ENCODE peak calls at places on chromosomes 2 and 18, in four cellular contexts. One of them, this sample, is unnamed.

GRCh38 chr2:162925595-162925994 is 87.0 kb upstream of the KCNH7 start:
- DNase-seq in heart left ventricle: no peak
- DNase-seq in gastrocnemius medialis: no peak
- DNase-seq in HepG2: no peak
- DNase-seq in this sample: no peak

GRCh38 chr2:83069724-83070123 is 1389.4 kb downstream of the SUCLG1 start:
- DNase-seq in heart left ventricle: no peak
- DNase-seq in gastrocnemius medialis: no peak
- DNase-seq in HepG2: no peak
- DNase-seq in this sample: no peak

GRCh38 chr2:160380613-160381012 is 113.0 kb downstream of the RBMS1 start:
- DNase-seq in heart left ventricle: peak
- DNase-seq in gastrocnemius medialis: no peak
- DNase-seq in HepG2: no peak
- DNase-seq in this sample: no peak

GRCh38 chr2:68386362-68386761 is 21.3 kb downstream of the PLEK start:
- DNase-seq in heart left ventricle: no peak
- DNase-seq in gastrocnemius medialis: no peak
- DNase-seq in HepG2: no peak
- DNase-seq in this sample: no peak

GRCh38 chr18:31741096-31741735 is 19.5 kb downstream of the SLC25A52 start:
- DNase-seq in heart left ventricle: no peak
- DNase-seq in gastrocnemius medialis: no peak
- DNase-seq in HepG2: peak
- DNase-seq in this sample: no peak

GRCh38 chr2:105494683-105495425 is 96.0 kb upstream of the FHL2 start:
- DNase-seq in heart left ventricle: peak
- DNase-seq in gastrocnemius medialis: no peak
- DNase-seq in HepG2: no peak
- DNase-seq in this sample: no peak

GRCh38 chr18:2893676-2894075 is 46.9 kb downstream of the EMILIN2 start:
- DNase-seq in heart left ventricle: no peak
- DNase-seq in gastrocnemius medialis: no peak
- DNase-seq in HepG2: no peak
- DNase-seq in this sample: no peak

GRCh38 chr18:61765097-61765496 is 127.7 kb downstream of the RNF152 start:
- DNase-seq in heart left ventricle: no peak
- DNase-seq in gastrocnemius medialis: no peak
- DNase-seq in HepG2: no peak
- DNase-seq in this sample: no peak

DNA sequence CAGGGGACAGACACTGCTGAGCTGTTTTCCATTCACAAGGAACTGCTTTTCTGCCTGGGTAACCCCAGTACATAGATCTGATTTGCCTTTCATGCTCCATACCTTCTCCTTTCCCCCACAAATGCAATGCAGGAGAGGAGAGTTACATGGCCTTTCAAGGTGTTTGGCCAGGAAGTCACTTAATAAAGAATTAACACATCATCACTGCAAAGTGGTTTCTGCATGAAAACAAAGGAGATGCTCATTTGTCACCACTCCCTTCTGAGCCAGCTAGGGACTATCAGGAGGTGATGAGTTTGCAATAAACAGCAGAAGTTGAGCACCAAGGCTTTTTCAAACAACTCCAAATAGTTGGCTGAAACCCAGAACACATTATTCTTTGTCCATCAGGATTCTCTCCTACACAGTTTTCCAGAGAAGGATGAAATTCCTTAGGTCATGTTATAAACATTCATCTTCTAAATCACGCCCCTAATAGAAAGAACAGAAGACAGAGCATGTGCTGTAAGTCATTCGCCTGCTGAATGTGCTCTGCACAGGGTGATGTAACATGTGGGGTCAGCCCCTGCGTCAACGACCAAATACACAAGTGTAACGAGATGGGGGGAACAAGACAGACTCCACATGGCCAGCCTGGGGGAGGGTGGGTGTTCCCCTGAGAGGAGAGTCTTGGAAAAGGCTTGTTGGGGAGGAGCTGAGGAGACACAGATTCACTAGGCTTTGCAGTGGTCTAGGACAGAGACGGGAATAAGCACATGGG is 87.3 kb upstream of the RMDN2 start:
- DNase-seq in heart left ventricle: peak
- DNase-seq in gastrocnemius medialis: no peak
- DNase-seq in HepG2: no peak
- DNase-seq in this sample: no peak
- H3K27ac ChIP-seq in heart left ventricle: no peak
- H3K27ac ChIP-seq in gastrocnemius medialis: no peak
- H3K27ac ChIP-seq in HepG2: no peak
- H3K27ac ChIP-seq in this sample: no peak

GRCh38 chr2:9136997-9137819 is 69.4 kb upstream of the ASAP2 start:
- DNase-seq in heart left ventricle: no peak
- DNase-seq in gastrocnemius medialis: no peak
- DNase-seq in HepG2: peak
- DNase-seq in this sample: no peak
- H3K4me3 ChIP-seq in heart left ventricle: no peak
- H3K4me3 ChIP-seq in gastrocnemius medialis: no peak
- H3K4me3 ChIP-seq in HepG2: no peak
- H3K4me3 ChIP-seq in this sample: no peak

GRCh38 chr2:241112046-241112445 is 10.0 kb upstream of the MTERF4 start:
- DNase-seq in heart left ventricle: no peak
- DNase-seq in gastrocnemius medialis: no peak
- DNase-seq in HepG2: no peak
- DNase-seq in this sample: no peak

GRCh38 chr2:241111443-241111810 is 9.3 kb upstream of the MTERF4 start:
- DNase-seq in heart left ventricle: no peak
- DNase-seq in gastrocnemius medialis: no peak
- DNase-seq in HepG2: no peak
- DNase-seq in this sample: no peak

GRCh38 chr2:241110607-241111442 is 8.7 kb upstream of the MTERF4 start:
- DNase-seq in heart left ventricle: no peak
- DNase-seq in gastrocnemius medialis: no peak
- DNase-seq in HepG2: no peak
- DNase-seq in this sample: no peak

GRCh38 chr2:241114836-241115235 is 12.7 kb upstream of the MTERF4 start:
- DNase-seq in heart left ventricle: no peak
- DNase-seq in gastrocnemius medialis: no peak
- DNase-seq in HepG2: no peak
- DNase-seq in this sample: no peak

DNA sequence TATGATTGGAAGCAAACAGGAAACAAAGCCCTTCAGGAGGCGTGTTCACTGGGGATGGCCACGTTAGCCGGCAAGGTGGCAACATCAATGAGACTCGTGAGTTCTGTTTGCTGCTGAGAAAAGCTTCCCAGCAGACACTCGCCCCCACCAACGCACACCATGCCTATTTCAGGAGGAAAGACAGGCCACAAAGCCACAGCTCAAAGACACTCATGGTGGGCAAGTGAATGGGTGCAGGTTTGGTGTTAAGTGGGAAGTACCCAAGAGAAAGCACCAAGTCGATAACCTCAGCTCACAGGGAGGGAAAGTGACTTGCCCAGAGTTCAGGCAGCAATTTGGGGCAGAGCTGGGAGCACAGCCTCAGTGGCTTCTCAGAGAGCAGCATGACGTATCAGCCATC is 10.5 kb upstream of the MTERF4 start:
- DNase-seq in heart left ventricle: no peak
- DNase-seq in gastrocnemius medialis: no peak
- DNase-seq in HepG2: no peak
- DNase-seq in this sample: no peak
- TF ChIP-seq POLR2A in heart left ventricle: no peak
- TF ChIP-seq POLR2A in gastrocnemius medialis: no peak
- TF ChIP-seq POLR2A in HepG2: no peak
- TF ChIP-seq POLR2A in this sample: no peak

DNA sequence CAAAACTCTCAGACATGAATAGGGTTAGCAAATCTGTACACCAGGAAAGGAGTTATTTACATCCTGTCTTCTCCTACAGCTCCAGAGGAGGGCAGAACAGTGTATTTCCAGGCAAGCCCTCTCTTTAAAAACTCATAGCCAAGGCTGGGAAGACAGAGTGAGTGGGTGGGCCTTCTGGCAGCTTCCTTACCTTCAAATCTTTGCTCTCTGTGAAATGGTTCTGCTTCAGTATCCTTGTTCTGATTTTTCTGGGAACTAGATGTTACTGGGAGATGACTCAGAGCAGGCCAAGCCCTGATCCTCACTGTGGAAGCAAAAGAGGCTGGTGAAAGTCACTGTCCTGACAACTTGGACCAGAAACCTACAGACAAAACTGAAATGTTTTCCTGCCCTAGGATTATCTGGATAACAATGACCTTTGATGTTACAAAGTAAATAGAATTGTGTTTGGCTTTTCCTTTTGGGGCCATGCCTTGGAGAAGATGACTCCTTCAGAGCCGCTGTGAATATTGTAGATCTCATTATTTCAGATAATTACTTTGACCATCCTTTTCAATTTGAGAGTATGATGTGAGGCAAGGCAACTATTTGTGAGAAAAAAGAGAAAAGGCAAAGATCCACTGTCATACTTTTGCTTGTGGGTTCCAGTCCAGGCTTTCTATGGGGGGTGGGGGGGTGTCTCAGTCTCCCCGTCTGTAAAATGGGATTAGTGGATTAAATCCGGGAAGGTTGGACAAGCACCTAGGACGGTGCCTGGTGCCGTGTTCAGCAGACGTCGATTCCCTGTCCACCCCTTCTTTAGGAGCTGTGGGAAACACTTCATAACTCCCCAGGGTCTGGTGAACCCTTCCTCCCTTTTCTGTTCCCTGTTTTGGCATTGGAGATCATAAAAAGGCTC is 644 bp upstream of the QPCT start:
- DNase-seq in heart left ventricle: no peak
- DNase-seq in gastrocnemius medialis: no peak
- DNase-seq in HepG2: peak
- DNase-seq in this sample: no peak
- H3K27ac ChIP-seq in heart left ventricle: peak
- H3K27ac ChIP-seq in gastrocnemius medialis: peak
- H3K27ac ChIP-seq in HepG2: no peak
- H3K27ac ChIP-seq in this sample: peak

GRCh38 chr2:96816836-96817702 is 1.0 kb downstream of the CNNM3 start:
- DNase-seq in heart left ventricle: no peak
- DNase-seq in gastrocnemius medialis: no peak
- DNase-seq in HepG2: peak
- DNase-seq in this sample: no peak

GRCh38 chr2:96821113-96821512 is 5.0 kb downstream of the CNNM3 start:
- DNase-seq in heart left ventricle: no peak
- DNase-seq in gastrocnemius medialis: no peak
- DNase-seq in HepG2: no peak
- DNase-seq in this sample: no peak

GRCh38 chr2:96817882-96818281 is 1.8 kb downstream of the CNNM3 start:
- DNase-seq in heart left ventricle: no peak
- DNase-seq in gastrocnemius medialis: no peak
- DNase-seq in HepG2: no peak
- DNase-seq in this sample: no peak

GRCh38 chr2:96819876-96820511 is 3.9 kb downstream of the CNNM3 start:
- DNase-seq in heart left ventricle: no peak
- DNase-seq in gastrocnemius medialis: no peak
- DNase-seq in HepG2: no peak
- DNase-seq in this sample: no peak

GRCh38 chr2:96819101-96819875 is 3.2 kb downstream of the CNNM3 start:
- DNase-seq in heart left ventricle: peak
- DNase-seq in gastrocnemius medialis: no peak
- DNase-seq in HepG2: peak
- DNase-seq in this sample: no peak
- H3K4me3 ChIP-seq in heart left ventricle: peak
- H3K4me3 ChIP-seq in gastrocnemius medialis: no peak
- H3K4me3 ChIP-seq in HepG2: peak
- H3K4me3 ChIP-seq in this sample: no peak